ENCODE peak calls at places on chromosomes 3 and 15, in four cellular contexts. P, V, J and Z are unnamed samples.

GRCh38 chr15:95024388-95024787 is 793.0 kb downstream of the MCTP2 start:
- DNase-seq in P (peak), V (no peak), J (no peak), Z (no peak)

GRCh38 chr15:55267401-55268053 is 22.1 kb downstream of the RAB27A start:
- DNase-seq in P (peak), V (peak), J (peak), Z (no peak)

GRCh38 chr15:43085921-43086320 is 19.9 kb downstream of the UBR1 start:
- DNase-seq in P (peak), V (no peak), J (no peak), Z (no peak)

GRCh38 chr15:85620321-85621044 is 174.2 kb downstream of the KLHL25 start:
- DNase-seq in P (peak), V (peak), J (no peak), Z (no peak)

GRCh38 chr15:78507831-78508160 is 419 bp downstream of the HYKK start:
- DNase-seq in P (no peak), V (no peak), J (no peak), Z (no peak)

GRCh38 chr3:160454995-160455394 is 5.4 kb upstream of the TRIM59 start:
- DNase-seq in P (no peak), V (no peak), J (no peak), Z (no peak)

GRCh38 chr15:38670142-38671002 is 105.8 kb upstream of the RASGRP1 start:
- DNase-seq in P (no peak), V (no peak), J (no peak), Z (no peak)

GRCh38 chr3:140715035-140715434 is 37.2 kb downstream of the TRIM42 start:
- DNase-seq in P (no peak), V (no peak), J (no peak), Z (no peak)

GRCh38 chr15:80241508-80241907 is 10.5 kb downstream of the CTXND1 start:
- DNase-seq in P (no peak), V (no peak), J (no peak), Z (no peak)

GRCh38 chr3:101950510-101950909 is 101.2 kb downstream of the NFKBIZ start:
- DNase-seq in P (peak), V (no peak), J (no peak), Z (no peak)

GRCh38 chr3:194575484-194576210 is 57.6 kb downstream of the TMEM44 start:
- DNase-seq in P (peak), V (peak), J (peak), Z (no peak)

GRCh38 chr3:4438296-4438695 is 28.8 kb downstream of the SUMF1 start:
- DNase-seq in P (no peak), V (no peak), J (no peak), Z (no peak)

GRCh38 chr15:67783303-67783702 is 42.0 kb upstream of the SKOR1 start:
- DNase-seq in P (no peak), V (no peak), J (no peak), Z (no peak)

GRCh38 chr3:158731938-158732855 is at the start of gene RARRES1:
- DNase-seq in P (peak), V (peak), J (peak), Z (peak)

GRCh38 chr3:128496602-128497304 is 3.8 kb upstream of the GATA2 start:
- DNase-seq in P (peak), V (peak), J (no peak), Z (peak)

GRCh38 chr3:126500016-126500415 is 17.6 kb downstream of the UROC1 start:
- DNase-seq in P (no peak), V (no peak), J (no peak), Z (no peak)

GRCh38 chr3:33373082-33373437 is 67.1 kb downstream of the UBP1 start:
- DNase-seq in P (no peak), V (no peak), J (no peak), Z (no peak)

GRCh38 chr3:110166791-110167190 is 829.4 kb upstream of the DPPA4 start:
- DNase-seq in P (no peak), V (no peak), J (no peak), Z (no peak)

GRCh38 chr15:95266481-95267061 is 1035.2 kb downstream of the MCTP2 start:
- DNase-seq in P (peak), V (peak), J (no peak), Z (no peak)

GRCh38 chr3:45182915-45183881 is 37.0 kb upstream of the CDCP1 start:
- DNase-seq in P (peak), V (peak), J (no peak), Z (no peak)

GRCh38 chr3:58536501-58537411 is at the start of gene ACOX2:
- DNase-seq in P (peak), V (peak), J (peak), Z (peak)

GRCh38 chr3:137642831-137643230 is 121.3 kb upstream of the SOX14 start:
- DNase-seq in P (no peak), V (peak), J (no peak), Z (no peak)

GRCh38 chr3:105334138-105334882 is 32.4 kb upstream of the ALCAM start:
- DNase-seq in P (peak), V (no peak), J (no peak), Z (no peak)

GRCh38 chr3:173411288-173412064 is 13.9 kb downstream of the NLGN1 start:
- DNase-seq in P (peak), V (no peak), J (no peak), Z (no peak)

GRCh38 chr3:41193822-41194539 is 5.3 kb upstream of the CTNNB1 start:
- DNase-seq in P (no peak), V (no peak), J (no peak), Z (no peak)

GRCh38 chr3:172323894-172324590 is 124.2 kb downstream of the GHSR start:
- DNase-seq in P (peak), V (peak), J (peak), Z (peak)

GRCh38 chr3:143633816-143634215 is 214.5 kb downstream of the SLC9A9 start:
- DNase-seq in P (no peak), V (no peak), J (no peak), Z (no peak)

GRCh38 chr3:100602506-100603444 is 6.6 kb upstream of the ADGRG7 start:
- DNase-seq in P (peak), V (no peak), J (no peak), Z (no peak)

GRCh38 chr15:32864841-32865240 is 147.0 kb downstream of the GREM1 start:
- DNase-seq in P (no peak), V (no peak), J (no peak), Z (no peak)

GRCh38 chr15:48230498-48230897 is 24.4 kb downstream of the SLC12A1 start:
- DNase-seq in P (no peak), V (no peak), J (no peak), Z (no peak)

GRCh38 chr3:52831500-52832301 is 1.2 kb upstream of the ITIH4 start:
- DNase-seq in P (peak), V (peak), J (peak), Z (peak)

GRCh38 chr3:52769786-52770445 is 824 bp downstream of the NEK4 start:
- DNase-seq in P (peak), V (no peak), J (no peak), Z (no peak)

GRCh38 chr3:113140876-113141275 is 70.5 kb upstream of the BOC start:
- DNase-seq in P (no peak), V (no peak), J (no peak), Z (no peak)

GRCh38 chr15:31227954-31228542 is 98.6 kb upstream of the KLF13 start:
- DNase-seq in P (no peak), V (no peak), J (no peak), Z (no peak)

GRCh38 chr15:48710952-48711495 is 65.5 kb upstream of the FBN1 start:
- DNase-seq in P (no peak), V (no peak), J (no peak), Z (no peak)

GRCh38 chr3:24722106-24722505 is 227.5 kb upstream of the THRB start:
- DNase-seq in P (no peak), V (peak), J (no peak), Z (no peak)
- H3K27ac ChIP-seq in P (no peak), V (no peak), J (no peak), Z (no peak)

GRCh38 chr3:46986782-46987484 is 7.5 kb downstream of the NBEAL2 start:
- DNase-seq in P (no peak), V (no peak), J (peak), Z (no peak)
- H3K27ac ChIP-seq in P (no peak), V (no peak), J (no peak), Z (no peak)

GRCh38 chr3:197234947-197235914 is 63.2 kb downstream of the DLG1 start:
- DNase-seq in P (no peak), V (peak), J (no peak), Z (no peak)
- H3K27ac ChIP-seq in P (no peak), V (no peak), J (no peak), Z (no peak)

GRCh38 chr15:40952901-40953712 is at the start of gene CHAC1:
- DNase-seq in P (peak), V (peak), J (peak), Z (peak)

GRCh38 chr15:40951764-40952163 is 1.5 kb upstream of the CHAC1 start:
- DNase-seq in P (no peak), V (no peak), J (no peak), Z (no peak)

GRCh38 chr15:40953713-40954074 is 423 bp downstream of the CHAC1 start:
- DNase-seq in P (no peak), V (no peak), J (no peak), Z (no peak)

GRCh38 chr15:40949756-40950207 is 3.5 kb upstream of the CHAC1 start:
- DNase-seq in P (peak), V (no peak), J (no peak), Z (no peak)

GRCh38 chr15:40952301-40952900 is 870 bp upstream of the CHAC1 start:
- DNase-seq in P (no peak), V (no peak), J (no peak), Z (peak)
- H3K27ac ChIP-seq in P (no peak), V (no peak), J (peak), Z (no peak)

DNA sequence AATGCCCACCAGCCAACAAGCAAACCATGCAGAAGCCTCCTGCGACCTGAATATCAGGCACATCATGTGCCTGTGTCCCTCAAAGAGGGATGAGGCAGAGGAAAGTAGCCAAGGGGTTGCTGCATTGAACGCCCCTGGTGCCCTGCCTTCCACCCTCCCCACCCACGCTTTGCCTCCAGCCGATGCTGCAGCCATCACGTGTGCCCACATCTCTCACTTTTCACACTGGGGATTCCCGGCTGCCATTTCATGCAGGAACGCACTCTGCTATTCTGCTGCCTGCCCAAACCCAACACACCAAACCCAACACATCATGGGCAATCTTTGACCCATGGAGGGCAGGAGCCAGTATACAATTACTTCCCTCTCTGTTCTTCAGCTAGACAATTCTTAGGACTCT is 462.2 kb upstream of the PROK2 start:
- DNase-seq in P (no peak), V (no peak), J (no peak), Z (no peak)
- H3K27ac ChIP-seq in P (no peak), V (no peak), J (no peak), Z (no peak)

GRCh38 chr3:129616291-129616690 is 9.8 kb upstream of the PLXND1 start:
- DNase-seq in P (no peak), V (no peak), J (no peak), Z (no peak)

GRCh38 chr3:129614927-129615363 is 8.5 kb upstream of the PLXND1 start:
- DNase-seq in P (peak), V (peak), J (peak), Z (no peak)

GRCh38 chr3:129616713-129617112 is 10.2 kb upstream of the PLXND1 start:
- DNase-seq in P (peak), V (peak), J (peak), Z (no peak)

GRCh38 chr3:129614435-129614834 is 8.0 kb upstream of the PLXND1 start:
- DNase-seq in P (no peak), V (no peak), J (peak), Z (peak)

DNA sequence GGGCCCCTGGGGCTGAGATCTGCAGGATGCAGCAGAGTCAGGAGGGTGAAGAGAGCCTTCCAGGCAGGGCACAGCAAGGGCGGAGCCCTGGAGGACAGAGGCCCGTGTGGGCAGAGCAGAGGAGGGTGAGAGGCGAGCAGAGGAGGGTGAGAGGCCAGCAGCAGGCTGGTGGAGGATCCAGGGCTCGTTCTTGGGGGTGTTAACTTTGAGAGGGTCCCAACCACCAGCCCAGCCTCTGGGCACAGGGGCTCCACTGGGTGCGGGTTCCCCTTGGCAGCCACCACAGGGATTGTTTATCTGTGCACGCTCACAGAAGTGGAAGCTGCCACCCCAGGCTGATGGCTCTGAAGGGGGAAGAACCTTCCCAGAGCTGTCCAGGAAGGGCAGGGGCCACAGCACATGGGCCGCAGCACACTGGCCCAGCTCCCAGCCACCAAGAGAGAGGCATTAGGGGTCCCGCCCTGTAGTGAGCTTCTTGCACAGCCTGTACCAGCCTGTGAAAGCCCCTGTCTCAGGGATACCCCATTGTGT is 9.3 kb upstream of the PLXND1 start:
- DNase-seq in P (no peak), V (no peak), J (peak), Z (no peak)
- H3K27ac ChIP-seq in P (no peak), V (no peak), J (peak), Z (no peak)